ENCODE peak calls at places on chromosome 20, in four cellular contexts. V, D, B and Y are unnamed samples.

GRCh38 chr20:46332373-46333135 is 24.3 kb upstream of the CDH22 start:
- DNase-seq in D (no peak), B (no peak), V (no peak), Y (no peak)

GRCh38 chr20:38805958-38806854 is 709 bp downstream of the PPP1R16B start:
- DNase-seq in B (no peak), D (peak), V (peak), Y (peak)

GRCh38 chr20:2387180-2387577 is 6.5 kb downstream of the TGM6 start:
- DNase-seq in V (no peak), D (peak), B (peak), Y (peak)

GRCh38 chr20:44167736-44168135 is 19.3 kb downstream of the JPH2 start:
- DNase-seq in V (no peak), D (no peak), B (no peak), Y (no peak)

GRCh38 chr20:9686866-9687265 is 152.0 kb downstream of the PAK5 start:
- DNase-seq in D (no peak), B (no peak), V (no peak), Y (no peak)

GRCh38 chr20:11195169-11195568 is 521.4 kb upstream of the JAG1 start:
- DNase-seq in B (no peak), V (no peak), D (no peak), Y (no peak)

GRCh38 chr20:40970218-40970617 is 58.4 kb upstream of the TOP1 start:
- DNase-seq in B (no peak), V (peak), D (peak), Y (no peak)

GRCh38 chr20:13692802-13693736 is 54.3 kb upstream of the TASP1 start:
- DNase-seq in D (no peak), V (no peak), B (no peak), Y (no peak)

DNA sequence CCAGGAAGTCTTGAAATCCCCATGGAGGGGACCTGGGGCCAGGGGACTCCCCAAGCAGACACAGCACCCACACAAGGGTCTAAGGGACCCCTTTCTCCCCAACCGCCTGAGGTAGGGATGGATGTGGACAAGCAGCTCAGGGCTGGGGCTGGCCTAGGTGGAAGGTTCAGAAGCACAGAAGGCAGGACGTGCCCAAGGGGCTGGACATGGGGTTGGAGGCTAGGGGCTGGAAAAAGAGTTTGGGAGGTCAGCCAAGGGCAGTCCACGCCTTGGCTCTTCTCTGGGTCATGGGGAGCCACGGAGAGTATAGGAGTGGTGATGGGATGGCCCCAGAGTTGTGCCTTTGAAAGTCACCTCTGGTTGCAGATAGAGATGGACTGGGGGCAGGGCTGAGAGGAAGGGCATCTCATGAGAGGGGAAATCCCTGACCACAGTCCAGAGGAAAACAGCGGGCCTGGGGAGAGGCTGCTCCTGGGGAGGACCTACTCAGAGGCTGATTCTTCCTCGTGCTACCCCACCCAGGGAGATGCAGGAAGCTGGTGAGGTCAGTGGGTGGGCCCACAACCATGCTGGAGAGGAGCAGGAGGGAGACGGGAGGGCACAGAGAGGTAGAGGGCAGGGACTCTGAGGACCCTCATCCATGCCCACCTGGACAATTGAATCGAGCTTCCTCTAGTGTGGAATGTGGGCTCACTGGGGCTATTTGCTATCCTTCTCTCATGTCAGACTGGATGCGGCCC is 2.5 kb upstream of the HSPA12B start:
- DNase-seq in B (no peak), V (no peak), D (no peak), Y (no peak)
- TF ChIP-seq CTCF in B (no peak), V (no peak), D (no peak), Y (no peak)

GRCh38 chr20:25484224-25484846 is 76.9 kb downstream of the GINS1 start:
- DNase-seq in B (no peak), D (no peak), V (no peak), Y (no peak)
- TF ChIP-seq CTCF in B (no peak), D (peak), V (no peak), Y (no peak)

DNA sequence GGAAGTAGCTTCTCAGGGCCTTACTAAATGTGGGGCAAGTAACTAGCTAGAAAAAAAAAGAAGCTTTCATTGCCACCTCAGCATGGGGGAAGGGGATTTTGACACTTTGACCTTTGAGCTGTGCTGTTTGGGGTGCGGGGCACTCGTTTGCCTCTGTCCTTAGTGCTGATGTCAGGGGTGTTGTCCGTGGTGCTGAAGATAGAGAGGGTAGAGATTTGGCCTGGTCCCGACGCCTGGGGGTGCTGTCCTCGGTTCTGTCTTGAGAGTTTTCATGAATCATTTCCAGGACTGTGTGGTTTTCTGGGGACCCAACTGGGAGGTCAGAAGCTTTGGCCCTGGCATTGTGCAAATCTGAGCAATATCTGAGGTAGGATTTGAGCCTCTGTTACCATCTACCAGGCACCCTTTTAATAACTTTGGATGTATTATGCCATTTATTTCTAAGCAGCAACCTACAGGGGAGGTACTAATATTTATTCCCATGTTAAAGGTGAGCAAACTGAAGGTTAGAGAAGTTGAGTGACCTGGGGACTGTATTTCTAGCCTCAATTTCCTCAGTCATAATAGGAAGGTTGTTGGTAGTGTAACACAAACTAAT is 78.0 kb downstream of the DLGAP4 start:
- DNase-seq in D (peak), B (peak), V (no peak), Y (peak)
- TF ChIP-seq CTCF in D (peak), B (peak), V (no peak), Y (no peak)

GRCh38 chr20:23225407-23226060 is 125.1 kb upstream of the NXT1 start:
- DNase-seq in V (no peak), D (no peak), B (peak), Y (no peak)

GRCh38 chr20:23224806-23225205 is 125.8 kb upstream of the NXT1 start:
- DNase-seq in B (no peak), D (no peak), V (no peak), Y (no peak)

GRCh38 chr20:23227274-23227673 is 123.3 kb upstream of the NXT1 start:
- DNase-seq in V (no peak), D (peak), B (no peak), Y (no peak)

GRCh38 chr20:23227976-23228375 is 122.6 kb upstream of the NXT1 start:
- DNase-seq in V (no peak), B (no peak), D (no peak), Y (no peak)

GRCh38 chr20:23226612-23227265 is 123.9 kb upstream of the NXT1 start:
- DNase-seq in V (no peak), D (peak), B (no peak), Y (no peak)
- TF ChIP-seq CTCF in V (no peak), D (peak), B (no peak), Y (no peak)

DNA sequence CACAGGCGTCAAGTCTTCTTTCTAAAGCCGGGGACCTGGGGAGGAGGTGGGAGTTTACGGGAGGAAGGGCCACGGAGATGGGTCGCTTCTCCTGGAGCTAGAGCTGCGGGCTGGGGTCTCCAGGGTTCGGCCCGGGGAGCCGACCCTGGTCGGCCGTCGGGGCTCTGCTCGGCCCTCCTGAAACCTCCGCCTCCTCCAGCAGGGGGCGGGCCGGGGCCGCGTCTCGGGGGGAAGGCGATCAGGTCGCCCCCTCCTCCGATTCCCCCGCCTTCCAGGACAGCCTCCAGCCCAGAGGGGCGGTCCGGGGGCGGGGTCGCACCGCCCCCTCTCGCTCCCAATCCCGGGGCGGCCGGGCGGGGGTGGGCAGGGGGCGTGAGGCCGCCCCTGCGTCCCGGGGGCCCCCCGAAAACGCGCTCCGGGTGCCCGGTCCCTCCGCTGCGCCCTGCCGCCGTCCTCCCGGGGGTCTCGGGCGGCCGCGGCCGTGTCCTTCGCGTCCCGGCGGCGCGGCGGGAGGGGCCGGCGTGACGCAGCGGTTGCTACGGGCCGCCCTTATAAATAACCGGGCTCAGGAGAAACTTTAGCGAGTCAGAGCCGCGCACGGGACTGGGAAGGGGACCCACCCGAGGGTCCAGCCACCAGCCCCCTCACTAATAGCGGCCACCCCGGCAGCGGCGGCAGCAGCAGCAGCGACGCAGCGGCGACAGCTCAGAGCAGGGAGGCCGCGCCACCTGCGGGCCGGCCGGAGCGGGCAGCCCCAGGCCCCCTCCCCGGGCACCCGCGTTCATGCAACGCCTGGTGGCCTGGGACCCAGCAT is at the start of gene CEBPB:
- DNase-seq in V (peak), B (peak), D (peak), Y (peak)
- TF ChIP-seq CTCF in V (peak), B (peak), D (peak), Y (peak)